ENCODE peak calls at places on chromosomes 6 and 20, in ten cellular contexts. R, U, J, Z, W, Q, S, C, V and B are unnamed samples.

GRCh38 chr6:11975353-11975977 is 36.6 kb upstream of the HIVEP1 start:
- DNase-seq in C (no peak), U (no peak), S (no peak), Q (no peak), V (no peak), J (peak; percentile 6), Z (peak; percentile 14), R (no peak), W (no peak), B (no peak)

GRCh38 chr6:168225471-168225901 is 94.1 kb downstream of the DACT2 start:
- DNase-seq in C (no peak), Z (no peak), V (no peak), R (no peak), S (no peak), J (no peak), W (no peak), Q (no peak), U (no peak), B (no peak)

GRCh38 chr20:57475388-57476072 is 49.4 kb downstream of the CTCFL start:
- DNase-seq in J (no peak), S (no peak), W (no peak), U (no peak), Z (no peak), R (no peak), C (no peak), V (no peak), Q (no peak), B (peak; percentile 14)

GRCh38 chr20:13996265-13996664 is 949 bp downstream of the MACROD2 start:
- DNase-seq in C (no peak), U (no peak), J (no peak), V (no peak), Z (no peak), S (no peak), R (no peak), Q (no peak), W (no peak), B (no peak)

GRCh38 chr6:114052141-114052540 is 81.2 kb upstream of the HDAC2 start:
- DNase-seq in U (no peak), S (no peak), V (no peak), Z (no peak), Q (no peak), R (no peak), C (no peak), W (no peak), J (no peak), B (no peak)

GRCh38 chr20:36342721-36343120 is 36.6 kb downstream of the DLGAP4 start:
- DNase-seq in U (no peak), Z (no peak), V (no peak), Q (no peak), C (no peak), W (no peak), J (no peak), R (no peak), S (no peak), B (no peak)

GRCh38 chr6:5325173-5325572 is 63.9 kb downstream of the FARS2 start:
- DNase-seq in W (no peak), S (no peak), Q (no peak), Z (no peak), C (no peak), U (no peak), V (no peak), J (no peak), R (no peak), B (no peak)

GRCh38 chr20:1150218-1150617 is 31.8 kb downstream of the PSMF1 start:
- DNase-seq in R (no peak), Z (peak; percentile 13), S (no peak), U (no peak), J (no peak), Q (no peak), C (no peak), W (no peak), V (no peak), B (no peak)

GRCh38 chr20:34713194-34713943 is 9.2 kb downstream of the TP53INP2 start:
- DNase-seq in W (no peak), Q (no peak), R (no peak), V (no peak), C (no peak), Z (no peak), J (no peak), U (peak; percentile 91), S (no peak), B (no peak)

GRCh38 chr20:56628015-56628872 is 862 bp upstream of the TFAP2C start:
- DNase-seq in U (peak; percentile 23), Z (no peak), S (no peak), J (no peak), Q (no peak), W (no peak), V (no peak), R (no peak), C (no peak), B (no peak)